ENCODE peak calls at places on chromosome 10, in eight cellular contexts. One of them, this sample, is unnamed.

GRCh38 chr10:89591796-89592271 is 53.2 kb downstream of the PANK1 start:
- DNase-seq in Peyer's patch: no peak
- DNase-seq in IMR-90: peak
- DNase-seq in SJCRH30: no peak
- DNase-seq in SJSA1: no peak
- DNase-seq in body of pancreas: no peak
- DNase-seq in AG04450: no peak
- DNase-seq in AG10803: peak
- DNase-seq in this sample: no peak

GRCh38 chr10:44244745-44245600 is 139.9 kb downstream of the CXCL12 start:
- DNase-seq in Peyer's patch: no peak
- DNase-seq in IMR-90: no peak
- DNase-seq in SJCRH30: no peak
- DNase-seq in SJSA1: no peak
- DNase-seq in body of pancreas: no peak
- DNase-seq in AG04450: no peak
- DNase-seq in AG10803: peak
- DNase-seq in this sample: no peak

GRCh38 chr10:126511917-126512487 is 123.7 kb upstream of the ADAM12 start:
- DNase-seq in Peyer's patch: no peak
- DNase-seq in IMR-90: no peak
- DNase-seq in SJCRH30: peak
- DNase-seq in SJSA1: peak
- DNase-seq in body of pancreas: no peak
- DNase-seq in AG04450: no peak
- DNase-seq in AG10803: peak
- DNase-seq in this sample: no peak

GRCh38 chr10:103276941-103277712 is at the start of gene INA:
- DNase-seq in Peyer's patch: no peak
- DNase-seq in IMR-90: peak
- DNase-seq in SJCRH30: no peak
- DNase-seq in SJSA1: no peak
- DNase-seq in body of pancreas: no peak
- DNase-seq in AG04450: no peak
- DNase-seq in AG10803: peak
- DNase-seq in this sample: peak

GRCh38 chr10:113521482-113521795 is 31.4 kb upstream of the HABP2 start:
- DNase-seq in Peyer's patch: no peak
- DNase-seq in IMR-90: no peak
- DNase-seq in SJCRH30: no peak
- DNase-seq in SJSA1: no peak
- DNase-seq in body of pancreas: no peak
- DNase-seq in AG04450: no peak
- DNase-seq in AG10803: no peak
- DNase-seq in this sample: no peak

GRCh38 chr10:128147064-128147463 is 20.8 kb upstream of the MKI67 start:
- DNase-seq in Peyer's patch: no peak
- DNase-seq in IMR-90: no peak
- DNase-seq in SJCRH30: no peak
- DNase-seq in SJSA1: no peak
- DNase-seq in body of pancreas: no peak
- DNase-seq in AG04450: no peak
- DNase-seq in AG10803: no peak
- DNase-seq in this sample: no peak

GRCh38 chr10:48551796-48552591 is 52.9 kb downstream of the ARHGAP22 start:
- DNase-seq in Peyer's patch: no peak
- DNase-seq in IMR-90: peak
- DNase-seq in SJCRH30: peak
- DNase-seq in SJSA1: no peak
- DNase-seq in body of pancreas: no peak
- DNase-seq in AG04450: peak
- DNase-seq in AG10803: peak
- DNase-seq in this sample: peak

GRCh38 chr10:62084434-62084833 is 182.9 kb downstream of the ARID5B start:
- DNase-seq in Peyer's patch: no peak
- DNase-seq in IMR-90: no peak
- DNase-seq in SJCRH30: no peak
- DNase-seq in SJSA1: no peak
- DNase-seq in body of pancreas: no peak
- DNase-seq in AG04450: no peak
- DNase-seq in AG10803: no peak
- DNase-seq in this sample: no peak

GRCh38 chr10:76492026-76492425 is 1060.6 kb downstream of the LRMDA start:
- DNase-seq in Peyer's patch: no peak
- DNase-seq in IMR-90: peak
- DNase-seq in SJCRH30: peak
- DNase-seq in SJSA1: no peak
- DNase-seq in body of pancreas: no peak
- DNase-seq in AG04450: no peak
- DNase-seq in AG10803: peak
- DNase-seq in this sample: no peak

GRCh38 chr10:100033766-100034418 is 24.1 kb upstream of the DNMBP start:
- DNase-seq in Peyer's patch: no peak
- DNase-seq in IMR-90: no peak
- DNase-seq in SJCRH30: no peak
- DNase-seq in SJSA1: no peak
- DNase-seq in body of pancreas: no peak
- DNase-seq in AG04450: no peak
- DNase-seq in AG10803: no peak
- DNase-seq in this sample: no peak

GRCh38 chr10:127872011-127872741 is 20.6 kb downstream of the CLRN3 start:
- DNase-seq in Peyer's patch: peak
- DNase-seq in IMR-90: peak
- DNase-seq in SJCRH30: no peak
- DNase-seq in SJSA1: no peak
- DNase-seq in body of pancreas: no peak
- DNase-seq in AG04450: no peak
- DNase-seq in AG10803: no peak
- DNase-seq in this sample: peak

GRCh38 chr10:76922666-76923065 is 714.9 kb downstream of the KCNMA1 start:
- DNase-seq in Peyer's patch: no peak
- DNase-seq in IMR-90: no peak
- DNase-seq in SJCRH30: no peak
- DNase-seq in SJSA1: no peak
- DNase-seq in body of pancreas: no peak
- DNase-seq in AG04450: no peak
- DNase-seq in AG10803: peak
- DNase-seq in this sample: no peak

GRCh38 chr10:118369806-118370205 is 27.7 kb upstream of the FAM204A start:
- DNase-seq in Peyer's patch: no peak
- DNase-seq in IMR-90: no peak
- DNase-seq in SJCRH30: no peak
- DNase-seq in SJSA1: no peak
- DNase-seq in body of pancreas: no peak
- DNase-seq in AG04450: no peak
- DNase-seq in AG10803: no peak
- DNase-seq in this sample: no peak

GRCh38 chr10:97065686-97066679 is 119.8 kb downstream of the SLIT1 start:
- DNase-seq in Peyer's patch: no peak
- DNase-seq in IMR-90: no peak
- DNase-seq in SJCRH30: no peak
- DNase-seq in SJSA1: no peak
- DNase-seq in body of pancreas: no peak
- DNase-seq in AG04450: no peak
- DNase-seq in AG10803: no peak
- DNase-seq in this sample: no peak

GRCh38 chr10:93115661-93116383 is 42.1 kb downstream of the CYP26A1 start:
- DNase-seq in Peyer's patch: peak
- DNase-seq in IMR-90: peak
- DNase-seq in SJCRH30: peak
- DNase-seq in SJSA1: peak
- DNase-seq in body of pancreas: peak
- DNase-seq in AG04450: no peak
- DNase-seq in AG10803: peak
- DNase-seq in this sample: peak

DNA sequence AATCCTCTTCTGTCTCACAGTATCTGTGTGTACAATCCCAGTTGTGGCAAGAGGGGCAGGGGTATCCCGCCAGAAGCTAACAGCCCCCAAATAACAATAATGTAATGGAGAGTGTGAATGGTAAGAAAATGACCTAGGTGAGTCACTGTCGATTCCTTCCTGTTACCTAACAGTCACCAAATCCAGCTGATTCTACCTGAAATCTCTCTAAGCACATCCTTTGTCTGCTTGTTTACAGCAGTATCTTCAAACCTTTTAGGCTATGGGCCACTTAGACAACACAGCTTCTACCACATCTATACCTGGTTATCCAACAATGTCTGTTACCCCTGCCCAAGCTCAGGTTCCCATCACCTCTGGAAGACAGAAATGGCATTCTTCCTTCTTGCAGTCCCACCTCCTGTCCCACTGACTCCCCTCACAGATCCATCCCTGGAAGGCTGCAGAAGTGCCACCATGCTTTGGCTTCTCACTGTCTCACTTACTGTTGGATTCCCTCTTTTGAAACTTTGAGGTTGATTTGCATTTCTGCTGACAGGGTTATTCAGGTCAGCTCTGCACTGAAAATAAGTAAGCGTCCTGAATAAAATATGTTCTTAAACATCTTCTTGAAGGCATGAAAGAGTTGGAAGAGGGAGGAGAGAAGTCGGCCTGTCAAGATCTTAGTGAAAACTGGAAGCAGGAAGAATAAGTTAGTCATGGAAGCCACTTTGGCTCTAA is 13.1 kb downstream of the PIP4K2A start:
- DNase-seq in Peyer's patch: no peak
- DNase-seq in IMR-90: no peak
- DNase-seq in SJCRH30: no peak
- DNase-seq in SJSA1: no peak
- DNase-seq in body of pancreas: no peak
- DNase-seq in AG04450: no peak
- DNase-seq in AG10803: no peak
- DNase-seq in this sample: no peak
- H3K4me3 ChIP-seq in Peyer's patch: no peak
- H3K4me3 ChIP-seq in IMR-90: no peak
- H3K4me3 ChIP-seq in SJCRH30: no peak
- H3K4me3 ChIP-seq in SJSA1: no peak
- H3K4me3 ChIP-seq in body of pancreas: no peak
- H3K4me3 ChIP-seq in AG04450: no peak
- H3K4me3 ChIP-seq in AG10803: no peak
- H3K4me3 ChIP-seq in this sample: no peak

DNA sequence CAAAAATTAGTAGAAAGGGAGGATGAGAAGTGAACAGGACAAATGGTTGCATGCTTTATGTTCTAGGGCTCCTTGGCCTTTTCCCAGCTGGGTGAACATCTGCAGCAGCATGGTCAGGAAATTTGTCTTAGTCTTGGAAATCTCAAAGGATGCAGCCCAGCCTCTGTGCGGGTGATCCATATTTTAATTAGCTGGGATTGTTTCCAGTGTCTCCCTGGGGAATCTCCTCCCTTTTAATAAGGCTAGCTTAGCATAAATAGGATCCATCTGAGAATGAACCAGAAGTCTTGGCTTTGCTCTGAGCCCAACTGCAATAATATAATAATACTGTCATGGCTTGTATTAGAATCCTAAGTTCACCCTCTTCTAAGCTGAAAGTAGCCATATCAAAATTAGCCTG is 198.3 kb downstream of the PRKG1 start:
- DNase-seq in Peyer's patch: no peak
- DNase-seq in IMR-90: no peak
- DNase-seq in SJCRH30: no peak
- DNase-seq in SJSA1: no peak
- DNase-seq in body of pancreas: no peak
- DNase-seq in AG04450: no peak
- DNase-seq in AG10803: peak
- DNase-seq in this sample: no peak
- H3K4me3 ChIP-seq in Peyer's patch: no peak
- H3K4me3 ChIP-seq in IMR-90: no peak
- H3K4me3 ChIP-seq in SJCRH30: no peak
- H3K4me3 ChIP-seq in SJSA1: no peak
- H3K4me3 ChIP-seq in body of pancreas: no peak
- H3K4me3 ChIP-seq in AG04450: no peak
- H3K4me3 ChIP-seq in AG10803: no peak
- H3K4me3 ChIP-seq in this sample: no peak

GRCh38 chr10:17805921-17806577 is 3.1 kb upstream of the MRC1 start:
- DNase-seq in Peyer's patch: no peak
- DNase-seq in IMR-90: no peak
- DNase-seq in SJCRH30: peak
- DNase-seq in SJSA1: no peak
- DNase-seq in body of pancreas: no peak
- DNase-seq in AG04450: no peak
- DNase-seq in AG10803: no peak
- DNase-seq in this sample: peak

GRCh38 chr10:17802350-17802749 is 6.8 kb upstream of the MRC1 start:
- DNase-seq in Peyer's patch: no peak
- DNase-seq in IMR-90: no peak
- DNase-seq in SJCRH30: no peak
- DNase-seq in SJSA1: no peak
- DNase-seq in body of pancreas: no peak
- DNase-seq in AG04450: no peak
- DNase-seq in AG10803: no peak
- DNase-seq in this sample: no peak

GRCh38 chr10:17802966-17803365 is 6.2 kb upstream of the MRC1 start:
- DNase-seq in Peyer's patch: no peak
- DNase-seq in IMR-90: peak
- DNase-seq in SJCRH30: no peak
- DNase-seq in SJSA1: no peak
- DNase-seq in body of pancreas: no peak
- DNase-seq in AG04450: no peak
- DNase-seq in AG10803: no peak
- DNase-seq in this sample: no peak

GRCh38 chr10:17808971-17809841 is at the start of gene MRC1:
- DNase-seq in Peyer's patch: no peak
- DNase-seq in IMR-90: no peak
- DNase-seq in SJCRH30: no peak
- DNase-seq in SJSA1: no peak
- DNase-seq in body of pancreas: no peak
- DNase-seq in AG04450: no peak
- DNase-seq in AG10803: no peak
- DNase-seq in this sample: no peak

DNA sequence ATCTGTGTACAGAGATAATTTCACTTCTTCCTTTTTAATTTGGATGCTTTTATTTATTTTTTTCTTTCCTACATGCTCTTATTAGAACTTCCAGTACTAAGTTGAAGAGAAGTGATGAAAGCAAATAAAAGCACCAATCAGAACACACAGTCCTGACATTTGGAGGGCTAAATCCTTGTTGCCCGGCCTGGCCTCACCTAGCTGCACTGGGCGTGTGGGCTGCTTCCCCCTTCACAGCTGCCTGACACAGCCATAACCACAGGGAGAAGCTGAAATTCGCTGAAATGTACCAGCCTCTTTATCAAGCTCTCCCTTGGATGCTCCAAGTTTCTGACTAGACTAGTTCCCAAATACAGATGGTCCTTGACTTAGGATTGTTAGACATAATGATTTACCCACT is 3.7 kb upstream of the MRC1 start:
- DNase-seq in Peyer's patch: no peak
- DNase-seq in IMR-90: no peak
- DNase-seq in SJCRH30: no peak
- DNase-seq in SJSA1: no peak
- DNase-seq in body of pancreas: no peak
- DNase-seq in AG04450: no peak
- DNase-seq in AG10803: no peak
- DNase-seq in this sample: no peak
- H3K4me3 ChIP-seq in Peyer's patch: no peak
- H3K4me3 ChIP-seq in IMR-90: no peak
- H3K4me3 ChIP-seq in SJCRH30: no peak
- H3K4me3 ChIP-seq in SJSA1: no peak
- H3K4me3 ChIP-seq in body of pancreas: no peak
- H3K4me3 ChIP-seq in AG04450: no peak
- H3K4me3 ChIP-seq in AG10803: no peak
- H3K4me3 ChIP-seq in this sample: no peak

DNA sequence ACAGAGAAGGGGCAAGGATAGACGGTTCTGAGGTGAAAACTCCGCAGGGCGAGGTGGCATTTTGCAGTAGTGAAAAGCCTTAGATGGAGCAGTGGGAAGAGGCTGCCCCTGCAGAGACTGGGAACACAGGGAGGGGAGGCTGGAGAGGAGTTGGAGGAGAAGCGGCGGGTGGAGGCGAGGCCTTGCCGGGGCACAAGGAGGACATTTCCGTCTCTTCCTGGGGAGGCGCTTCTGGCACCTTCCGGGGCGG is 42.6 kb downstream of the LDB3 start:
- DNase-seq in Peyer's patch: no peak
- DNase-seq in IMR-90: no peak
- DNase-seq in SJCRH30: no peak
- DNase-seq in SJSA1: no peak
- DNase-seq in body of pancreas: no peak
- DNase-seq in AG04450: no peak
- DNase-seq in AG10803: no peak
- DNase-seq in this sample: no peak
- H3K4me3 ChIP-seq in Peyer's patch: peak
- H3K4me3 ChIP-seq in IMR-90: peak
- H3K4me3 ChIP-seq in SJCRH30: peak
- H3K4me3 ChIP-seq in SJSA1: peak
- H3K4me3 ChIP-seq in body of pancreas: no peak
- H3K4me3 ChIP-seq in AG04450: peak
- H3K4me3 ChIP-seq in AG10803: peak
- H3K4me3 ChIP-seq in this sample: peak